ENCODE peak calls at places on chromosome X, in ten cellular contexts. R, B, K, H, O, U, W, S, N and J are unnamed samples.

GRCh38 chrX:154735695-154736393 is 15.0 kb downstream of the GAB3 start:
- DNase-seq in R (no peak), B (peak; percentile 96), K (no peak), H (no peak), O (peak; percentile 58), U (peak; percentile 64), W (no peak), S (peak; percentile 44), N (peak; percentile 92), J (no peak)

GRCh38 chrX:27918799-27919198 is 62.5 kb downstream of the DCAF8L1 start:
- DNase-seq in R (no peak), B (peak; percentile 45), K (peak; percentile 7), H (no peak), O (no peak), U (no peak), W (peak; percentile 7), S (peak; percentile 10), N (peak; percentile 46), J (no peak)

GRCh38 chrX:56763556-56764152 is 34.6 kb downstream of the NBDY start:
- DNase-seq in R (no peak), B (no peak), K (no peak), H (no peak), O (no peak), U (peak; percentile 82), W (no peak), S (no peak), N (no peak), J (peak; percentile 73)

GRCh38 chrX:12447448-12448154 is 309.3 kb downstream of the FRMPD4 start:
- DNase-seq in R (no peak), B (peak; percentile 93), K (no peak), H (peak; percentile 74), O (no peak), U (no peak), W (no peak), S (peak; percentile 53), N (peak; percentile 13), J (peak; percentile 15)

GRCh38 chrX:15376956-15377355 is 7.3 kb downstream of the VEGFD start:
- DNase-seq in R (no peak), B (peak; percentile 3), K (no peak), H (no peak), O (no peak), U (no peak), W (no peak), S (no peak), N (peak; percentile 19), J (no peak)

GRCh38 chrX:149641432-149641831 is 9.8 kb upstream of the TMEM185A start:
- DNase-seq in R (no peak), B (peak; percentile 0), K (no peak), H (no peak), O (no peak), U (no peak), W (no peak), S (no peak), N (no peak), J (no peak)

GRCh38 chrX:18961686-18962085 is 22.2 kb downstream of the PHKA2 start:
- DNase-seq in R (no peak), B (peak; percentile 60), K (no peak), H (no peak), O (no peak), U (no peak), W (no peak), S (no peak), N (peak; percentile 67), J (no peak)

GRCh38 chrX:37613898-37614297 is 42.4 kb downstream of the LANCL3 start:
- DNase-seq in R (no peak), B (no peak), K (no peak), H (no peak), O (no peak), U (no peak), W (no peak), S (no peak), N (no peak), J (no peak)

GRCh38 chrX:38627683-38628082 is 66.3 kb downstream of the TSPAN7 start:
- DNase-seq in R (no peak), B (peak; percentile 42), K (peak; percentile 22), H (no peak), O (no peak), U (no peak), W (peak; percentile 21), S (peak; percentile 59), N (peak; percentile 37), J (no peak)

GRCh38 chrX:15410430-15410829 is 26.2 kb upstream of the VEGFD start:
- DNase-seq in R (no peak), B (no peak), K (no peak), H (no peak), O (no peak), U (no peak), W (no peak), S (no peak), N (no peak), J (no peak)

GRCh38 chrX:41334866-41335589 is 1.1 kb downstream of the DDX3X start:
- DNase-seq in R (no peak), B (peak; percentile 53), K (no peak), H (no peak), O (peak; percentile 61), U (peak; percentile 76), W (no peak), S (peak; percentile 44), N (peak; percentile 63), J (no peak)

GRCh38 chrX:47723689-47724088 is 64.7 kb upstream of the UXT start:
- DNase-seq in R (no peak), B (no peak), K (no peak), H (no peak), O (no peak), U (no peak), W (no peak), S (peak; percentile 4), N (no peak), J (no peak)

GRCh38 chrX:115912372-115912897 is 258.1 kb upstream of the AGTR2 start:
- DNase-seq in R (peak; percentile 57), B (no peak), K (no peak), H (no peak), O (no peak), U (no peak), W (no peak), S (no peak), N (peak; percentile 2), J (no peak)
- TF ChIP-seq CTCF in R (peak; percentile 19), B (peak; percentile 9), K (peak; percentile 17), H (no peak), O (no peak), U (no peak), W (no peak), S (no peak), N (peak; percentile 30), J (peak; percentile 30)

GRCh38 chrX:113019958-113020357 is 179.3 kb upstream of the AMOT start:
- DNase-seq in R (no peak), B (no peak), K (no peak), H (no peak), O (no peak), U (no peak), W (no peak), S (no peak), N (no peak), J (no peak)
- TF ChIP-seq CTCF in R (no peak), B (no peak), K (no peak), H (no peak), O (no peak), U (no peak), W (no peak), S (no peak), N (no peak), J (no peak)

GRCh38 chrX:80430826-80431501 is 10.7 kb downstream of the TENT5D start:
- DNase-seq in R (no peak), B (peak; percentile 3), K (no peak), H (no peak), O (no peak), U (no peak), W (peak; percentile 2), S (peak; percentile 16), N (no peak), J (no peak)
- TF ChIP-seq CTCF in R (peak; percentile 23), B (no peak), K (peak; percentile 35), H (no peak), O (no peak), U (no peak), W (no peak), S (no peak), N (no peak), J (no peak)

DNA sequence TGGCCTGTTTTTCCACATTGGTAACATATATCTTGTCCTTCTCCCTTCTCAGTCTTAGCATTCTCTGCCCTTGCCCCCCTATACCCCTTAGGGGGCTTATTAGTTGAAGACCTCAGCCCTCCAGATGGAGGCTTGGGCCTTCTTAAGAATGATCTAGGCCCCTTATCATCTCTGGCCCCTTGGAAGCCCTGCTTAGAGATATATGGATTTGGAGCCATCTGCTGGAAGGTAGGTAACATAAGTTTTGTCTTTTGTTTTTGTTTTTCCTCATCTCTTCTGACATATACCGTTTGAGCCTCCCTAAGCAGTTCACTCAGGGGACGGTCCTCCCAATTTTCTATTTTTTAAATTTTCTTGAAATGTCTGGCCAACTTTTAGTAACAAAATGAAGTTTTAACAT is 48.3 kb upstream of the NAP1L2 start:
- DNase-seq in R (no peak), B (peak; percentile 2), K (peak; percentile 0), H (no peak), O (no peak), U (no peak), W (peak; percentile 0), S (peak; percentile 34), N (peak; percentile 4), J (no peak)
- TF ChIP-seq CTCF in R (peak; percentile 16), B (no peak), K (peak; percentile 29), H (no peak), O (no peak), U (no peak), W (peak; percentile 0), S (peak; percentile 41), N (peak; percentile 4), J (peak; percentile 11)

GRCh38 chrX:7047951-7048350 is 99.6 kb upstream of the STS start:
- DNase-seq in R (no peak), B (no peak), K (no peak), H (no peak), O (no peak), U (no peak), W (no peak), S (no peak), N (no peak), J (no peak)
- TF ChIP-seq CTCF in R (no peak), B (no peak), K (no peak), H (no peak), O (no peak), U (no peak), W (no peak), S (no peak), N (no peak), J (no peak)